ENCODE peak calls at places on chromosome 1, in nine cellular contexts. G, C, L, A, D, J, U, P and E are unnamed samples.

GRCh38 chr1:170562644-170563338 is 30.8 kb downstream of the GORAB start:
- DNase-seq in G (no peak), C (no peak), L (peak), A (peak), D (no peak), J (peak), U (peak), P (no peak), E (peak)

GRCh38 chr1:90831910-90832309 is 114.8 kb upstream of the BARHL2 start:
- DNase-seq in G (no peak), C (no peak), L (no peak), A (peak), D (no peak), J (peak), U (no peak), P (no peak), E (no peak)

GRCh38 chr1:91870322-91870721 is 15.6 kb downstream of the TGFBR3 start:
- DNase-seq in G (no peak), C (no peak), L (no peak), A (no peak), D (no peak), J (no peak), U (no peak), P (no peak), E (no peak)

GRCh38 chr1:172398193-172398592 is 22.3 kb upstream of the C1orf105 start:
- DNase-seq in G (no peak), C (no peak), L (no peak), A (no peak), D (peak), J (no peak), U (peak), P (no peak), E (no peak)

GRCh38 chr1:59071289-59071688 is 225.6 kb upstream of the FGGY start:
- DNase-seq in G (no peak), C (peak), L (no peak), A (no peak), D (peak), J (no peak), U (no peak), P (no peak), E (no peak)

GRCh38 chr1:18731148-18731547 is 100.5 kb downstream of the PAX7 start:
- DNase-seq in G (no peak), C (no peak), L (no peak), A (no peak), D (no peak), J (no peak), U (no peak), P (no peak), E (no peak)

GRCh38 chr1:110495926-110496600 is 22.9 kb downstream of the KCNA10 start:
- DNase-seq in G (peak), C (peak), L (peak), A (peak), D (peak), J (peak), U (peak), P (peak), E (peak)

GRCh38 chr1:156750932-156751723 is at the start of gene HDGF:
- DNase-seq in G (no peak), C (no peak), L (no peak), A (peak), D (peak), J (peak), U (peak), P (peak), E (peak)

GRCh38 chr1:205255941-205256780 is 28.4 kb downstream of the TMCC2 start:
- DNase-seq in G (peak), C (peak), L (peak), A (peak), D (peak), J (peak), U (peak), P (peak), E (peak)

GRCh38 chr1:93599479-93599878 is 82.2 kb downstream of the BCAR3 start:
- DNase-seq in G (no peak), C (no peak), L (no peak), A (no peak), D (no peak), J (no peak), U (no peak), P (no peak), E (no peak)

GRCh38 chr1:164563821-164564251 is 4.9 kb downstream of the PBX1 start:
- DNase-seq in G (no peak), C (no peak), L (no peak), A (no peak), D (no peak), J (no peak), U (no peak), P (no peak), E (no peak)